ENCODE peak calls at places on chromosomes 1 and 21, in four cellular contexts. M is K562, B is GM12878, Q is HepG2. A is an unnamed sample.

GRCh38 chr1:105087496-105087895 is 1337.8 kb downstream of the AMY1C start:
- DNase-seq in M (no peak), B (no peak), Q (no peak), A (peak)

GRCh38 chr1:92826792-92827191 is 5.0 kb upstream of the RPL5 start:
- DNase-seq in M (no peak), B (no peak), Q (no peak), A (no peak)

GRCh38 chr1:160726114-160726497 is 12.9 kb upstream of the SLAMF7 start:
- DNase-seq in M (peak), B (no peak), Q (no peak), A (peak)

GRCh38 chr21:24369751-24370150 is 1237.5 kb downstream of the MRPL39 start:
- DNase-seq in M (no peak), B (no peak), Q (no peak), A (no peak)

GRCh38 chr1:214249651-214250050 is 31.3 kb upstream of the SMYD2 start:
- DNase-seq in M (no peak), B (no peak), Q (no peak), A (no peak)

GRCh38 chr1:147389532-147390184 is 147.2 kb downstream of the CHD1L start:
- DNase-seq in M (peak), B (no peak), Q (peak), A (peak)

GRCh38 chr21:32137266-32137665 is 141.6 kb downstream of the MIS18A start:
- DNase-seq in M (no peak), B (peak), Q (no peak), A (no peak)

GRCh38 chr1:8460132-8460544 is 142.2 kb downstream of the SLC45A1 start:
- DNase-seq in M (no peak), B (no peak), Q (no peak), A (no peak)

GRCh38 chr1:151986501-151987190 is 7.0 kb downstream of the S100A10 start:
- DNase-seq in M (no peak), B (no peak), Q (no peak), A (no peak)

GRCh38 chr1:116693759-116694482 is 26.4 kb upstream of the IGSF3 start:
- DNase-seq in M (no peak), B (no peak), Q (no peak), A (no peak)

GRCh38 chr1:54053745-54054437 is 483 bp downstream of the TCEANC2 start:
- DNase-seq in M (no peak), B (no peak), Q (no peak), A (no peak)

GRCh38 chr1:196366817-196367495 is 241.3 kb downstream of the KCNT2 start:
- DNase-seq in M (no peak), B (no peak), Q (no peak), A (no peak)

GRCh38 chr1:208531003-208531750 is 287.0 kb upstream of the PLXNA2 start:
- DNase-seq in M (no peak), B (no peak), Q (no peak), A (no peak)

GRCh38 chr1:92784051-92784638 is 763 bp downstream of the EVI5 start:
- DNase-seq in M (no peak), B (peak), Q (peak), A (peak)

GRCh38 chr1:95547000-95547399 is 313.0 kb downstream of the RWDD3 start:
- DNase-seq in M (no peak), B (no peak), Q (no peak), A (no peak)

GRCh38 chr1:172117800-172118199 is 276.5 kb downstream of the DNM3 start:
- DNase-seq in M (no peak), B (peak), Q (no peak), A (no peak)

GRCh38 chr21:46633561-46633960 is 1.9 kb upstream of the PRMT2 start:
- DNase-seq in M (no peak), B (no peak), Q (no peak), A (no peak)

GRCh38 chr1:3717041-3717714 is 35.1 kb upstream of the CCDC27 start:
- DNase-seq in M (no peak), B (no peak), Q (peak), A (no peak)

GRCh38 chr1:231800071-231800470 is 173.5 kb downstream of the DISC1 start:
- DNase-seq in M (no peak), B (no peak), Q (no peak), A (no peak)

GRCh38 chr1:61247051-61247854 is 164.9 kb downstream of the NFIA start:
- DNase-seq in M (no peak), B (no peak), Q (no peak), A (no peak)

GRCh38 chr1:20496241-20496661 is 10.2 kb upstream of the CAMK2N1 start:
- DNase-seq in M (no peak), B (no peak), Q (peak), A (no peak)

GRCh38 chr21:27339902-27340301 is 373.0 kb upstream of the ADAMTS5 start:
- DNase-seq in M (no peak), B (no peak), Q (no peak), A (no peak)

GRCh38 chr21:43365611-43366426 is 61.1 kb downstream of the SIK1 start:
- DNase-seq in M (no peak), B (no peak), Q (no peak), A (no peak)

GRCh38 chr1:203404546-203404945 is 53.6 kb upstream of the FMOD start:
- DNase-seq in M (no peak), B (no peak), Q (no peak), A (no peak)

GRCh38 chr1:18575620-18576019 is 55.0 kb upstream of the PAX7 start:
- DNase-seq in M (peak), B (no peak), Q (peak), A (peak)

GRCh38 chr1:151157067-151157531 is 650 bp downstream of the TNFAIP8L2 start:
- DNase-seq in M (no peak), B (no peak), Q (no peak), A (no peak)

GRCh38 chr1:165114022-165114888 is 242.3 kb downstream of the LMX1A start:
- DNase-seq in M (peak), B (no peak), Q (peak), A (peak)

GRCh38 chr1:206715120-206715519 is 30.4 kb downstream of the MAPKAPK2 start:
- DNase-seq in M (no peak), B (no peak), Q (no peak), A (no peak)

GRCh38 chr1:25033030-25033827 is 103.2 kb upstream of the RUNX3 start:
- DNase-seq in M (no peak), B (no peak), Q (no peak), A (no peak)

GRCh38 chr1:47104816-47105215 is 32.4 kb upstream of the CYP4A22 start:
- DNase-seq in M (no peak), B (no peak), Q (no peak), A (no peak)

GRCh38 chr21:17118638-17119384 is 394.0 kb upstream of the CXADR start:
- DNase-seq in M (no peak), B (no peak), Q (no peak), A (no peak)

GRCh38 chr1:154906621-154907081 is 29.9 kb downstream of the PMVK start:
- DNase-seq in M (no peak), B (no peak), Q (peak), A (peak)

GRCh38 chr1:15848143-15848928 is 829 bp downstream of the SPEN start:
- DNase-seq in M (peak), B (no peak), Q (no peak), A (no peak)

GRCh38 chr1:209095627-209096595 is 487.6 kb upstream of the CAMK1G start:
- DNase-seq in M (no peak), B (no peak), Q (no peak), A (peak)

GRCh38 chr1:57423135-57424131 is at the start of gene DAB1:
- DNase-seq in M (no peak), B (no peak), Q (no peak), A (no peak)

GRCh38 chr1:65253800-65254319 is 55.5 kb upstream of the DNAJC6 start:
- DNase-seq in M (no peak), B (no peak), Q (no peak), A (peak)

GRCh38 chr1:218322762-218323161 is 22.4 kb upstream of the TGFB2 start:
- DNase-seq in M (no peak), B (no peak), Q (no peak), A (no peak)

GRCh38 chr1:42335809-42336518 is 929 bp upstream of the FOXJ3 start:
- DNase-seq in M (no peak), B (no peak), Q (peak), A (peak)

GRCh38 chr1:237300642-237301041 is 258.7 kb downstream of the RYR2 start:
- DNase-seq in M (no peak), B (no peak), Q (no peak), A (no peak)

GRCh38 chr1:226662704-226663326 is 76.3 kb downstream of the ITPKB start:
- DNase-seq in M (peak), B (peak), Q (no peak), A (peak)

GRCh38 chr1:226661271-226661670 is 77.8 kb downstream of the ITPKB start:
- DNase-seq in M (no peak), B (no peak), Q (no peak), A (no peak)

GRCh38 chr1:226664413-226665101 is 74.5 kb downstream of the ITPKB start:
- DNase-seq in M (no peak), B (no peak), Q (no peak), A (no peak)

GRCh38 chr1:226661965-226662364 is 77.1 kb downstream of the ITPKB start:
- DNase-seq in M (no peak), B (no peak), Q (no peak), A (no peak)

GRCh38 chr1:226663327-226663704 is 75.8 kb downstream of the ITPKB start:
- DNase-seq in M (no peak), B (no peak), Q (no peak), A (no peak)
- H3K27ac ChIP-seq in M (no peak), B (peak), Q (no peak), A (no peak)

GRCh38 chr1:226725870-226726212 is 13.2 kb downstream of the ITPKB start:
- DNase-seq in M (no peak), B (no peak), Q (no peak), A (no peak)
- TF ChIP-seq ESRRA in M (no peak), B (no peak), Q (no peak), A (no peak)

DNA sequence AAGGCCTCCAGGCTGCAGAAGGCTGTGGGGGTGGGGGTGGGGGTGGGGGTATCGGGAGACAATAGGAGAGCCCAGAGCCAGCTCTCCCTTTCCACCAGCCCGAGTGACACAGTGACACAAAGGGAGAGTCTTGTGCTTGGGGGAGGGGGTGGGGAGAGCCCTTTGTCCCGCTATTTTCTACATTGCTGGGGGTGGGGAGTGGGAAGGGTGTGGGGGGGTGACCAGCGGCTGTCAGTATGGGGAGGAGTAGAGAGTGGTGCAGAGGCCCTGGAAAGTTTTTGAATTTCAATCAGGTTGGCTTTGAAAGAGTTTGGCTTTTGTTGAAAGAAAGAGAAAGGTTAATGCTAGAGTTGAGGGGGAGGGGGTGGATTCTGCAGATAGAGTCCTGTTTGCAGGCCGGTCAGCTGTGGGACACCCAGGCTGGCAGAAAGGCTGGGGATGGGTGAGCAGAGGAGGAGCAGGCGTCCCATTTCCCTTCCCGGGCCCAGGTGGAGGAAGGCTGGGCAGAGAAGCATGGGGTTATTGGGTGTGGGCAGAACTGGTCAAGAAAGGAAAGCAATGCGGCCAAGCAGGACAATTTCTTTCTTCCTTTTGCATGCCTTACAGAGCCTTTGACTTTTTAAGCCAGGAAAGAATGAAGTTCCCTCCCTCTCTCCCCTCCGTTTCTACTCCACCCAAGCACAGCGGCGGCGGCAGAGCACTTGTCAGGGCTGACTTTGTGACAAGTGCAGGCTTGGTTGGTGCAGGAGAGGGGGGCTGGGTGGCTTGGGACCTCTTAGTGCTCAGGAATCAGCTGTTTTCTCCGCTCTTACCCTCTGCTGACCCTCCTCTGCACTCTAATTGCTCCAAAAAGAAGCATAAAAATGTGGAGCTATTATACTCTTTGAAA is 96.2 kb downstream of the RNF220 start:
- DNase-seq in M (no peak), B (no peak), Q (peak), A (no peak)
- H3K27ac ChIP-seq in M (no peak), B (no peak), Q (no peak), A (no peak)

DNA sequence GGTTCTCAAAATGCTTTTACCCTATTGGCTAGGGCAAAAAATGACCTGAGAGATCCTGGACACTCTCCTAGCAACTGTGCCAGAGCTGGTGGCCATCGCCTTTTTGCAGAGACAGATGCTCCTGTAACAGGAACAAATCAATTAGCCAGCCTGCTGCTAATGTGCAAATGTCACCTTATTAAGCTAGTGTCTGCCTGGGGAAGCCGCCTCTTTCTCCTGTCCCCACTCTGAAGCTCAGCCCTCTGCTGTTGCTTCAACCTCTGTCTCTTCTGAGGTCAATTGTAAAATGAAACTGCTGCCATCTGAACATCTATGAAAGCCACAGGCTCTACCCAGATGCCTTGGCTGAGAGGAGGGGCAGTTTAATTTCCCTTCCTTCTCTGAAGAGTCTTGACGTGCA is 85.5 kb upstream of the CACNA1E start:
- DNase-seq in M (no peak), B (peak), Q (no peak), A (no peak)
- TF ChIP-seq ESRRA in M (no peak), B (no peak), Q (no peak), A (no peak)

GRCh38 chr1:64192290-64192689 is 11.1 kb upstream of the UBE2U start:
- DNase-seq in M (no peak), B (no peak), Q (no peak), A (no peak)

GRCh38 chr1:64197076-64197475 is 6.3 kb upstream of the UBE2U start:
- DNase-seq in M (no peak), B (no peak), Q (no peak), A (no peak)

GRCh38 chr1:64196074-64196869 is 7.2 kb upstream of the UBE2U start:
- DNase-seq in M (no peak), B (no peak), Q (no peak), A (no peak)

GRCh38 chr1:64194168-64195088 is 9.0 kb upstream of the UBE2U start:
- DNase-seq in M (no peak), B (no peak), Q (no peak), A (no peak)

DNA sequence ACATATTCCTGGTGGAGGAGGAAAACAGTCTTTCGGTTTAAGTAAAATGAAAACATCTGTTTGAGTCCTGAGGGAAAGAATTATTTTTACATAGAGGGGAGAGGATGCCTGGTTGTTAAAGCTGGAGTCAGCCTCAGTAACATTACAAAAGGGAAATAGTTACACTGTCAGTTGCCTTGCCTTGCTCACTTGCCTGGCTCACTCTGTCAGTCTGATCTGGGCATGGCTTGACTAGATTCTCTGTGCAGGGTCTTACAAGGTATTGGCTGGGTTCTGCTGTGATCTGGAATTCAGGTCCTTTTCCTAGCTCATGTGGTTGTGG is 8.4 kb upstream of the UBE2U start:
- DNase-seq in M (no peak), B (no peak), Q (no peak), A (no peak)
- H3K27ac ChIP-seq in M (no peak), B (no peak), Q (no peak), A (no peak)

GRCh38 chr1:98045211-98046030 is 124.6 kb upstream of the DPYD start:
- DNase-seq in M (no peak), B (no peak), Q (no peak), A (peak)

GRCh38 chr1:98046031-98046641 is 125.3 kb upstream of the DPYD start:
- DNase-seq in M (no peak), B (no peak), Q (no peak), A (no peak)

GRCh38 chr1:98051065-98051675 is 130.3 kb upstream of the DPYD start:
- DNase-seq in M (peak), B (peak), Q (peak), A (peak)

GRCh38 chr1:98049370-98050115 is 128.7 kb upstream of the DPYD start:
- DNase-seq in M (no peak), B (no peak), Q (no peak), A (no peak)

DNA sequence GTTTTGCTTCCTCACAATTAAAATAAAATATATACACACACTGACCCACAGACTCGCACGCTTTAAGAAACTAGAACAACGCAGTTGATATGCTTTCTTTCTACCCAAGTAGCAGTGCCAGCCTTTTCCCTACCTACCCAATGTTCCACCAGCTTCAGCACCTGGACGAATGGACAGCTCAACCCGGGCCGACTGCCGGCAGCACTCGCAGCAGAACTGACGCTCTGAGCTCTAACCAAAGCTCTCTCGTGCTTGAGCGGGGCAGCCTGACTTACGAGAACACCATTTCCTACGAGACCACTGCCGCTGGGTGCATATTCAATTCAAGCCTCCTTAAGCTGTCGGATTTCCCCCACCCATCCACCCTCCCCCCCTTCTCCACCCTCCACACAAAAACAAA is 127.4 kb upstream of the DPYD start:
- DNase-seq in M (no peak), B (no peak), Q (peak), A (peak)
- TF ChIP-seq ESRRA in M (no peak), B (no peak), Q (no peak), A (no peak)

GRCh38 chr1:225812488-225813249 is 2.7 kb downstream of the EPHX1 start:
- DNase-seq in M (no peak), B (no peak), Q (no peak), A (no peak)

GRCh38 chr1:225813250-225813964 is 3.5 kb downstream of the EPHX1 start:
- DNase-seq in M (peak), B (no peak), Q (peak), A (peak)

GRCh38 chr1:225814381-225814780 is 4.5 kb downstream of the EPHX1 start:
- DNase-seq in M (no peak), B (no peak), Q (no peak), A (no peak)

GRCh38 chr1:225809842-225810578 is at the start of gene EPHX1:
- DNase-seq in M (peak), B (peak), Q (peak), A (peak)

GRCh38 chr1:225811622-225812487 is 1.9 kb downstream of the EPHX1 start:
- DNase-seq in M (peak), B (no peak), Q (peak), A (peak)
- H3K27ac ChIP-seq in M (no peak), B (no peak), Q (peak), A (peak)

GRCh38 chr1:115332813-115333608 is 5.0 kb downstream of the NGF start:
- DNase-seq in M (no peak), B (no peak), Q (no peak), A (peak)
- TF ChIP-seq ESRRA in M (no peak), B (no peak), Q (no peak), A (no peak)

DNA sequence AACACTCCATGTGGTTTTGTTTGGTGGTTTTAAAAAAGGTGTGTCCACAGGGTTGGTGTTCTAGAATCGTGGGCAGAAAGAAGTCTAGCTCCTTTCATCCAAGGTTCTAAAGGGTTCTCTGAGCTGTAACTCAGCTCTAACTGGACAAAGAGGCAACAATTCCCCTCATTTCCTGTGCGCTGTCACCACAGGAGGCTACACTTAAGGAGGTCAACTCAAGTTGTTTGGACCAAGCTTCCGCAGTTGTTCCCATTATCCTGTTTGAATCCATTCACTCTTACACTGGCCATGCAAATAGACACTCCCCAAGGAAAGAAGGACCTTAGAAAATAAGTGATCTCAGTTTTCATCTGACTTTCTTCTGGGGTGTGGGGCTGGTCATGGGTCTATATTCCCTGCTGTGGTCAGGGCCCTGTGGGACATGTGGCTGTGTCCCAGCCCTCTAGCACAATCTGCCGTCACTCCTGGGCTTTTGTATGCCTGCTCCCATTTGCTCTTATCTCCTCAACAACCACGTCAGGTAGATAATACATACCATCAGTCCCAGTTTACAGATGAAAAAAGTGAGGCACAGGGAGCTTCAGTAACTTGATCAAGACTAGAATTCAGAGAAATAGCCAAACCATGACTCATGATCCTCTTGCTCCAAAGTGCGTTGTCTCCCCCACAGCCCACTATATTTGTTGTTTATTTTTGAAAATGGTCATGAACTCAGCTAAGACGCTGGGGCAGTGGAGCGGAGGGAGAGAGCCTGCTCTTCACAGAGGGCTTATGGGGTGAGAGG is 103.6 kb downstream of the RHOU start:
- DNase-seq in M (no peak), B (no peak), Q (peak), A (peak)
- H3K27ac ChIP-seq in M (no peak), B (no peak), Q (peak), A (peak)

A was measured in A549.